ENCODE peak calls at places on chromosomes 11 and 22, in eight cellular contexts. One of them, this sample, is unnamed.

GRCh38 chr11:2206291-2206690 is 34.7 kb upstream of the TH start:
- DNase-seq in astrocyte of the spinal cord: no peak
- DNase-seq in neural progenitor cell: no peak
- DNase-seq in activated CD4-positive, CD25-positive, alpha-beta regulatory T cell: no peak
- DNase-seq in mesenchymal stem cell: no peak
- DNase-seq in CD8-positive, alpha-beta memory T cell: no peak
- DNase-seq in neural crest cell: no peak
- DNase-seq in thoracic aorta: no peak
- DNase-seq in this sample: no peak

GRCh38 chr22:21076907-21077625 is 31.3 kb downstream of the LRRC74B start:
- DNase-seq in astrocyte of the spinal cord: no peak
- DNase-seq in CD8-positive, alpha-beta memory T cell: no peak
- DNase-seq in neural progenitor cell: no peak
- DNase-seq in activated CD4-positive, CD25-positive, alpha-beta regulatory T cell: no peak
- DNase-seq in neural crest cell: no peak
- DNase-seq in thoracic aorta: no peak
- DNase-seq in mesenchymal stem cell: no peak
- DNase-seq in this sample: no peak

GRCh38 chr11:44711772-44712608 is 14.8 kb upstream of the TSPAN18 start:
- DNase-seq in thoracic aorta: no peak
- DNase-seq in neural progenitor cell: no peak
- DNase-seq in astrocyte of the spinal cord: no peak
- DNase-seq in neural crest cell: no peak
- DNase-seq in CD8-positive, alpha-beta memory T cell: no peak
- DNase-seq in mesenchymal stem cell: no peak
- DNase-seq in activated CD4-positive, CD25-positive, alpha-beta regulatory T cell: no peak
- DNase-seq in this sample: no peak

GRCh38 chr11:131932584-131933360 is 562.4 kb downstream of the NTM start:
- DNase-seq in activated CD4-positive, CD25-positive, alpha-beta regulatory T cell: no peak
- DNase-seq in neural crest cell: no peak
- DNase-seq in neural progenitor cell: no peak
- DNase-seq in thoracic aorta: no peak
- DNase-seq in CD8-positive, alpha-beta memory T cell: no peak
- DNase-seq in astrocyte of the spinal cord: no peak
- DNase-seq in mesenchymal stem cell: no peak
- DNase-seq in this sample: no peak

GRCh38 chr11:285894-286220 is 3.1 kb upstream of the PGGHG start:
- DNase-seq in mesenchymal stem cell: no peak
- DNase-seq in neural crest cell: no peak
- DNase-seq in activated CD4-positive, CD25-positive, alpha-beta regulatory T cell: no peak
- DNase-seq in CD8-positive, alpha-beta memory T cell: peak; percentile 30
- DNase-seq in neural progenitor cell: peak; percentile 1
- DNase-seq in astrocyte of the spinal cord: no peak
- DNase-seq in thoracic aorta: no peak
- DNase-seq in this sample: no peak

GRCh38 chr22:37675930-37676571 is 615 bp downstream of the LGALS1 start:
- DNase-seq in CD8-positive, alpha-beta memory T cell: no peak
- DNase-seq in neural crest cell: no peak
- DNase-seq in neural progenitor cell: no peak
- DNase-seq in activated CD4-positive, CD25-positive, alpha-beta regulatory T cell: no peak
- DNase-seq in thoracic aorta: no peak
- DNase-seq in astrocyte of the spinal cord: no peak
- DNase-seq in mesenchymal stem cell: peak; percentile 45
- DNase-seq in this sample: peak; percentile 11

GRCh38 chr22:40116496-40117200 is 61.1 kb upstream of the TNRC6B start:
- DNase-seq in neural crest cell: no peak
- DNase-seq in neural progenitor cell: no peak
- DNase-seq in thoracic aorta: no peak
- DNase-seq in mesenchymal stem cell: no peak
- DNase-seq in activated CD4-positive, CD25-positive, alpha-beta regulatory T cell: no peak
- DNase-seq in astrocyte of the spinal cord: no peak
- DNase-seq in CD8-positive, alpha-beta memory T cell: peak; percentile 63
- DNase-seq in this sample: no peak

GRCh38 chr22:17920145-17920605 is 104.2 kb downstream of the MICAL3 start:
- DNase-seq in activated CD4-positive, CD25-positive, alpha-beta regulatory T cell: no peak
- DNase-seq in CD8-positive, alpha-beta memory T cell: no peak
- DNase-seq in neural progenitor cell: peak; percentile 59
- DNase-seq in thoracic aorta: no peak
- DNase-seq in neural crest cell: no peak
- DNase-seq in mesenchymal stem cell: peak; percentile 71
- DNase-seq in astrocyte of the spinal cord: no peak
- DNase-seq in this sample: no peak

GRCh38 chr22:42906605-42907338 is 49.7 kb upstream of the ARFGAP3 start:
- DNase-seq in thoracic aorta: no peak
- DNase-seq in mesenchymal stem cell: no peak
- DNase-seq in CD8-positive, alpha-beta memory T cell: no peak
- DNase-seq in astrocyte of the spinal cord: no peak
- DNase-seq in activated CD4-positive, CD25-positive, alpha-beta regulatory T cell: no peak
- DNase-seq in neural crest cell: no peak
- DNase-seq in neural progenitor cell: no peak
- DNase-seq in this sample: no peak

GRCh38 chr11:27934830-27935145 is 173.2 kb downstream of the KIF18A start:
- DNase-seq in astrocyte of the spinal cord: peak; percentile 95
- DNase-seq in mesenchymal stem cell: peak; percentile 97
- DNase-seq in CD8-positive, alpha-beta memory T cell: no peak
- DNase-seq in neural progenitor cell: no peak
- DNase-seq in neural crest cell: no peak
- DNase-seq in thoracic aorta: no peak
- DNase-seq in activated CD4-positive, CD25-positive, alpha-beta regulatory T cell: no peak
- DNase-seq in this sample: no peak

GRCh38 chr11:81497202-81497804 is 1236.4 kb downstream of the FAM181B start:
- DNase-seq in mesenchymal stem cell: peak; percentile 14
- DNase-seq in thoracic aorta: no peak
- DNase-seq in neural progenitor cell: peak; percentile 65
- DNase-seq in neural crest cell: peak; percentile 22
- DNase-seq in CD8-positive, alpha-beta memory T cell: no peak
- DNase-seq in astrocyte of the spinal cord: peak; percentile 28
- DNase-seq in activated CD4-positive, CD25-positive, alpha-beta regulatory T cell: no peak
- DNase-seq in this sample: peak; percentile 24

GRCh38 chr11:110582728-110583432 is 129.4 kb downstream of the ARHGAP20 start:
- DNase-seq in activated CD4-positive, CD25-positive, alpha-beta regulatory T cell: no peak
- DNase-seq in CD8-positive, alpha-beta memory T cell: no peak
- DNase-seq in astrocyte of the spinal cord: no peak
- DNase-seq in neural crest cell: no peak
- DNase-seq in neural progenitor cell: no peak
- DNase-seq in mesenchymal stem cell: no peak
- DNase-seq in thoracic aorta: no peak
- DNase-seq in this sample: no peak

GRCh38 chr22:17472886-17473285 is 90.4 kb upstream of the SLC25A18 start:
- DNase-seq in thoracic aorta: no peak
- DNase-seq in CD8-positive, alpha-beta memory T cell: no peak
- DNase-seq in astrocyte of the spinal cord: no peak
- DNase-seq in activated CD4-positive, CD25-positive, alpha-beta regulatory T cell: no peak
- DNase-seq in neural crest cell: no peak
- DNase-seq in mesenchymal stem cell: no peak
- DNase-seq in neural progenitor cell: peak; percentile 86
- DNase-seq in this sample: no peak

GRCh38 chr22:17085277-17086091 is 684 bp downstream of the IL17RA start:
- DNase-seq in neural crest cell: no peak
- DNase-seq in astrocyte of the spinal cord: no peak
- DNase-seq in mesenchymal stem cell: peak; percentile 40
- DNase-seq in neural progenitor cell: peak; percentile 48
- DNase-seq in CD8-positive, alpha-beta memory T cell: no peak
- DNase-seq in thoracic aorta: no peak
- DNase-seq in activated CD4-positive, CD25-positive, alpha-beta regulatory T cell: no peak
- DNase-seq in this sample: no peak

GRCh38 chr11:47711816-47712215 is 3.4 kb downstream of the AGBL2 start:
- DNase-seq in thoracic aorta: no peak
- DNase-seq in CD8-positive, alpha-beta memory T cell: no peak
- DNase-seq in mesenchymal stem cell: no peak
- DNase-seq in astrocyte of the spinal cord: no peak
- DNase-seq in neural crest cell: no peak
- DNase-seq in neural progenitor cell: no peak
- DNase-seq in activated CD4-positive, CD25-positive, alpha-beta regulatory T cell: no peak
- DNase-seq in this sample: no peak

GRCh38 chr22:44438481-44439131 is 59.4 kb downstream of the RTL6 start:
- DNase-seq in astrocyte of the spinal cord: no peak
- DNase-seq in thoracic aorta: no peak
- DNase-seq in activated CD4-positive, CD25-positive, alpha-beta regulatory T cell: no peak
- DNase-seq in neural progenitor cell: no peak
- DNase-seq in mesenchymal stem cell: no peak
- DNase-seq in CD8-positive, alpha-beta memory T cell: no peak
- DNase-seq in neural crest cell: no peak
- DNase-seq in this sample: no peak

GRCh38 chr11:122101625-122102291 is 14.3 kb downstream of the BLID start:
- DNase-seq in astrocyte of the spinal cord: peak; percentile 89
- DNase-seq in CD8-positive, alpha-beta memory T cell: no peak
- DNase-seq in activated CD4-positive, CD25-positive, alpha-beta regulatory T cell: no peak
- DNase-seq in neural progenitor cell: peak; percentile 86
- DNase-seq in mesenchymal stem cell: peak; percentile 89
- DNase-seq in neural crest cell: peak; percentile 57
- DNase-seq in thoracic aorta: peak; percentile 27
- DNase-seq in this sample: no peak